ENCODE peak calls at places on chromosomes 7 and 10, in seven cellular contexts. One of them, this sample, is unnamed. For H3K4me1, the result is how much of the 10 kb centered on the place peaks cover.

GRCh38 chr7:101559586-101559985 is 69.5 kb downstream of the MYL10 start:
- DNase-seq in transverse colon: no peak
- DNase-seq in testis: no peak
- DNase-seq in sigmoid colon: peak
- DNase-seq in A549: no peak
- DNase-seq in tibial nerve: no peak
- DNase-seq in spleen: no peak
- DNase-seq in this sample: no peak

GRCh38 chr7:4144801-4145470 is 537.2 kb upstream of the FOXK1 start:
- DNase-seq in tibial nerve: peak
- DNase-seq in transverse colon: peak
- DNase-seq in testis: peak
- DNase-seq in A549: no peak
- DNase-seq in sigmoid colon: peak
- DNase-seq in spleen: peak
- DNase-seq in this sample: peak

GRCh38 chr10:114458955-114459354 is 54.7 kb upstream of the AFAP1L2 start:
- DNase-seq in transverse colon: peak
- DNase-seq in spleen: peak
- DNase-seq in A549: peak
- DNase-seq in sigmoid colon: peak
- DNase-seq in testis: peak
- DNase-seq in tibial nerve: no peak
- DNase-seq in this sample: peak

GRCh38 chr10:86287966-86288579 is 78.5 kb downstream of the GRID1 start:
- DNase-seq in tibial nerve: no peak
- DNase-seq in transverse colon: no peak
- DNase-seq in testis: peak
- DNase-seq in spleen: peak
- DNase-seq in A549: no peak
- DNase-seq in sigmoid colon: peak
- DNase-seq in this sample: no peak

GRCh38 chr7:27154901-27155815 is 1.3 kb downstream of the HOXA7 start:
- DNase-seq in spleen: peak
- DNase-seq in tibial nerve: no peak
- DNase-seq in testis: peak
- DNase-seq in A549: no peak
- DNase-seq in sigmoid colon: peak
- DNase-seq in transverse colon: peak
- DNase-seq in this sample: peak

GRCh38 chr7:47813614-47814260 is 134.5 kb downstream of the PKD1L1 start:
- DNase-seq in sigmoid colon: no peak
- DNase-seq in testis: no peak
- DNase-seq in tibial nerve: no peak
- DNase-seq in spleen: peak
- DNase-seq in transverse colon: no peak
- DNase-seq in A549: no peak
- DNase-seq in this sample: no peak

GRCh38 chr7:107267138-107267537 is 98.3 kb downstream of the HBP1 start:
- DNase-seq in testis: no peak
- DNase-seq in transverse colon: no peak
- DNase-seq in tibial nerve: no peak
- DNase-seq in A549: no peak
- DNase-seq in spleen: no peak
- DNase-seq in sigmoid colon: no peak
- DNase-seq in this sample: no peak

GRCh38 chr10:58457761-58458616 is 54.7 kb upstream of the BICC1 start:
- DNase-seq in spleen: no peak
- DNase-seq in transverse colon: peak
- DNase-seq in testis: no peak
- DNase-seq in sigmoid colon: peak
- DNase-seq in A549: no peak
- DNase-seq in tibial nerve: no peak
- DNase-seq in this sample: peak

GRCh38 chr7:92025260-92025659 is 84.6 kb downstream of the AKAP9 start:
- DNase-seq in A549: no peak
- DNase-seq in tibial nerve: no peak
- DNase-seq in testis: no peak
- DNase-seq in sigmoid colon: no peak
- DNase-seq in spleen: no peak
- DNase-seq in transverse colon: no peak
- DNase-seq in this sample: no peak

GRCh38 chr7:141641876-141642275 is 60.1 kb downstream of the DENND11 start:
- DNase-seq in sigmoid colon: no peak
- DNase-seq in spleen: no peak
- DNase-seq in testis: no peak
- DNase-seq in transverse colon: no peak
- DNase-seq in A549: no peak
- DNase-seq in tibial nerve: no peak
- DNase-seq in this sample: no peak

GRCh38 chr10:33453081-33453850 is 118.8 kb upstream of the NRP1 start:
- DNase-seq in spleen: no peak
- DNase-seq in A549: no peak
- DNase-seq in testis: no peak
- DNase-seq in transverse colon: no peak
- DNase-seq in tibial nerve: no peak
- DNase-seq in sigmoid colon: no peak
- DNase-seq in this sample: no peak

GRCh38 chr7:22700559-22701002 is 26.4 kb upstream of the IL6 start:
- DNase-seq in spleen: no peak
- DNase-seq in testis: no peak
- DNase-seq in transverse colon: no peak
- DNase-seq in tibial nerve: no peak
- DNase-seq in A549: no peak
- DNase-seq in sigmoid colon: no peak
- DNase-seq in this sample: no peak

GRCh38 chr10:49632406-49633317 is 18.8 kb downstream of the CHAT start:
- DNase-seq in transverse colon: no peak
- DNase-seq in spleen: peak
- DNase-seq in testis: no peak
- DNase-seq in tibial nerve: no peak
- DNase-seq in sigmoid colon: peak
- DNase-seq in A549: no peak
- DNase-seq in this sample: no peak

GRCh38 chr7:155120460-155120859 is 50.3 kb downstream of the HTR5A start:
- DNase-seq in sigmoid colon: no peak
- DNase-seq in spleen: no peak
- DNase-seq in testis: no peak
- DNase-seq in A549: no peak
- DNase-seq in transverse colon: no peak
- DNase-seq in tibial nerve: no peak
- DNase-seq in this sample: no peak

GRCh38 chr10:71776528-71776927 is 3.2 kb upstream of the VSIR start:
- DNase-seq in transverse colon: peak
- DNase-seq in sigmoid colon: no peak
- DNase-seq in tibial nerve: no peak
- DNase-seq in spleen: peak
- DNase-seq in testis: no peak
- DNase-seq in A549: no peak
- DNase-seq in this sample: no peak

GRCh38 chr10:111677747-111678146 is 505.8 kb downstream of the GPAM start:
- DNase-seq in transverse colon: no peak
- DNase-seq in A549: no peak
- DNase-seq in tibial nerve: no peak
- DNase-seq in spleen: no peak
- DNase-seq in testis: no peak
- DNase-seq in sigmoid colon: no peak
- DNase-seq in this sample: no peak

GRCh38 chr7:77908664-77909063 is 110.1 kb downstream of the PHTF2 start:
- DNase-seq in spleen: no peak
- DNase-seq in testis: no peak
- DNase-seq in sigmoid colon: no peak
- DNase-seq in tibial nerve: no peak
- DNase-seq in transverse colon: no peak
- DNase-seq in A549: no peak
- DNase-seq in this sample: no peak

GRCh38 chr10:42551582-42552187 is 86.7 kb downstream of the ZNF33B start:
- DNase-seq in sigmoid colon: no peak
- DNase-seq in tibial nerve: no peak
- DNase-seq in testis: no peak
- DNase-seq in transverse colon: no peak
- DNase-seq in spleen: peak
- DNase-seq in A549: no peak
- DNase-seq in this sample: no peak

GRCh38 chr7:5824297-5824610 is 42.8 kb upstream of the RNF216 start:
- DNase-seq in sigmoid colon: no peak
- DNase-seq in testis: no peak
- DNase-seq in A549: no peak
- DNase-seq in spleen: peak
- DNase-seq in tibial nerve: no peak
- DNase-seq in transverse colon: no peak
- DNase-seq in this sample: no peak

GRCh38 chr10:86366033-86366901 is at the start of gene GRID1:
- DNase-seq in A549: no peak
- DNase-seq in spleen: peak
- DNase-seq in sigmoid colon: peak
- DNase-seq in tibial nerve: peak
- DNase-seq in transverse colon: no peak
- DNase-seq in testis: peak
- DNase-seq in this sample: no peak

GRCh38 chr7:39614299-39614698 is 9.1 kb upstream of the RALA start:
- DNase-seq in A549: no peak
- DNase-seq in tibial nerve: no peak
- DNase-seq in spleen: no peak
- DNase-seq in testis: no peak
- DNase-seq in sigmoid colon: no peak
- DNase-seq in transverse colon: no peak
- DNase-seq in this sample: no peak

GRCh38 chr10:94043431-94043990 is 49.8 kb downstream of the PLCE1 start:
- DNase-seq in sigmoid colon: no peak
- DNase-seq in tibial nerve: no peak
- DNase-seq in spleen: no peak
- DNase-seq in A549: no peak
- DNase-seq in transverse colon: no peak
- DNase-seq in testis: no peak
- DNase-seq in this sample: no peak

GRCh38 chr7:7693881-7694280 is 24.5 kb downstream of the RPA3 start:
- DNase-seq in spleen: no peak
- DNase-seq in tibial nerve: no peak
- DNase-seq in transverse colon: no peak
- DNase-seq in testis: no peak
- DNase-seq in A549: peak
- DNase-seq in sigmoid colon: no peak
- DNase-seq in this sample: no peak

GRCh38 chr10:32271617-32272016 is 75.3 kb downstream of the EPC1 start:
- DNase-seq in tibial nerve: no peak
- DNase-seq in transverse colon: no peak
- DNase-seq in testis: no peak
- DNase-seq in sigmoid colon: no peak
- DNase-seq in spleen: no peak
- DNase-seq in A549: no peak
- DNase-seq in this sample: no peak

GRCh38 chr7:159218216-159219006 is 73.7 kb upstream of the VIPR2 start:
- DNase-seq in spleen: no peak
- DNase-seq in transverse colon: no peak
- DNase-seq in tibial nerve: no peak
- DNase-seq in testis: no peak
- DNase-seq in sigmoid colon: no peak
- DNase-seq in A549: no peak
- DNase-seq in this sample: no peak

GRCh38 chr10:62689712-62690111 is 114.8 kb upstream of the ADO start:
- DNase-seq in tibial nerve: no peak
- DNase-seq in spleen: no peak
- DNase-seq in sigmoid colon: no peak
- DNase-seq in A549: no peak
- DNase-seq in transverse colon: no peak
- DNase-seq in testis: no peak
- DNase-seq in this sample: no peak
- TF ChIP-seq POLR2A in tibial nerve: no peak
- TF ChIP-seq POLR2A in spleen: no peak
- TF ChIP-seq POLR2A in sigmoid colon: no peak
- TF ChIP-seq POLR2A in A549: no peak
- TF ChIP-seq POLR2A in transverse colon: no peak
- TF ChIP-seq POLR2A in testis: no peak
- TF ChIP-seq POLR2A in this sample: no peak

GRCh38 chr10:61952028-61952638 is 50.6 kb downstream of the ARID5B start:
- DNase-seq in A549: no peak
- DNase-seq in sigmoid colon: no peak
- DNase-seq in transverse colon: no peak
- DNase-seq in tibial nerve: no peak
- DNase-seq in testis: no peak
- DNase-seq in spleen: no peak
- DNase-seq in this sample: no peak
- H3K4me1 ChIP-seq in A549: under half
- H3K4me1 ChIP-seq in sigmoid colon: under half
- H3K4me1 ChIP-seq in transverse colon: under half
- H3K4me1 ChIP-seq in tibial nerve: under half
- H3K4me1 ChIP-seq in testis: under half
- H3K4me1 ChIP-seq in spleen: under half
- H3K4me1 ChIP-seq in this sample: under half

GRCh38 chr7:11529382-11529781 is 302.6 kb downstream of the THSD7A start:
- DNase-seq in transverse colon: no peak
- DNase-seq in A549: no peak
- DNase-seq in spleen: no peak
- DNase-seq in testis: no peak
- DNase-seq in sigmoid colon: no peak
- DNase-seq in tibial nerve: no peak
- DNase-seq in this sample: no peak

GRCh38 chr7:11527707-11528106 is 304.3 kb downstream of the THSD7A start:
- DNase-seq in testis: no peak
- DNase-seq in A549: no peak
- DNase-seq in spleen: no peak
- DNase-seq in tibial nerve: no peak
- DNase-seq in transverse colon: no peak
- DNase-seq in sigmoid colon: no peak
- DNase-seq in this sample: no peak

GRCh38 chr7:11524476-11525398 is 307.3 kb downstream of the THSD7A start:
- DNase-seq in sigmoid colon: no peak
- DNase-seq in spleen: no peak
- DNase-seq in transverse colon: no peak
- DNase-seq in A549: no peak
- DNase-seq in tibial nerve: no peak
- DNase-seq in testis: no peak
- DNase-seq in this sample: no peak
- H3K4me3 ChIP-seq in sigmoid colon: no peak
- H3K4me3 ChIP-seq in spleen: no peak
- H3K4me3 ChIP-seq in transverse colon: no peak
- H3K4me3 ChIP-seq in A549: no peak
- H3K4me3 ChIP-seq in tibial nerve: peak
- H3K4me3 ChIP-seq in testis: no peak
- H3K4me3 ChIP-seq in this sample: no peak

DNA sequence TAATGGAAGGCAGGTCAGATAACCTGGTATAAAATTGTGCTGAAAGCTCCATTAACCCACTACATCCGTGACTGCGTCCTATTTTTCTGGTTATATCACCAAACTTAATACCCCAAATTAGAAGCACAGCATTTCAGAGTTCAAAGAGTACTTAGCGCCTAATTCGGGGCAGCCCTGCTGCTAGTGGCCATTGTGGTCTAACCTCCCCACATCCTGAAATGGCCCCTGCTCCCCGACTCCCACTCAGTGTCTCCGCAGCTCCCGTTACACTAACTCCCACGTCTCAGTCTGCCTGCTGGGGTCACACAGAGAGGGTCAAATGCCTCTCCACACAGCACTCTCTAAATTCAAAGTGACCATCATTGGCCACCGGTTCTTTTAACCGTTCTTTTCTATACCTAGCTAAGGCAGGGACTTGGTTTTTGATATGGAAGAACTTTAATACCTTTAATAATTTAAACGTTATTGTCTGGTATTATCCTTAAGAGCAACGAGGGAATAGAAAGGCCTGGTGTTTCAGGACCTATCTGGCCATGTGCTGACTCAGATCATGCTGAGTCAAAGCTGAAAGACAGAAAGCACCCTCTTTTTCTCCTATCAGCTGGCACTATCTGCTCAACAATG is 117.1 kb downstream of the KMT2E start:
- DNase-seq in tibial nerve: no peak
- DNase-seq in testis: no peak
- DNase-seq in A549: no peak
- DNase-seq in transverse colon: no peak
- DNase-seq in spleen: no peak
- DNase-seq in sigmoid colon: no peak
- DNase-seq in this sample: no peak
- TF ChIP-seq POLR2A in tibial nerve: no peak
- TF ChIP-seq POLR2A in testis: no peak
- TF ChIP-seq POLR2A in A549: no peak
- TF ChIP-seq POLR2A in transverse colon: no peak
- TF ChIP-seq POLR2A in spleen: no peak
- TF ChIP-seq POLR2A in sigmoid colon: no peak
- TF ChIP-seq POLR2A in this sample: no peak

This sample was measured in heart left ventricle.